ENCODE peak calls at places on chromosomes 11 and 22, in six cellular contexts. A, X, D, H, R and Q are unnamed samples.
A peak's percentile ranks its signal among the peaks of the same experiment; 100 is the strongest.

GRCh38 chr11:120281161-120281795 is 41.3 kb downstream of the POU2F3 start:
- DNase-seq in H (peak; percentile 23), D (no peak), R (no peak), X (peak; percentile 26), A (no peak), Q (no peak)

GRCh38 chr11:2886191-2886894 is 768 bp upstream of the CDKN1C start:
- DNase-seq in R (no peak), A (no peak), X (peak; percentile 57), D (no peak), H (peak; percentile 83), Q (peak; percentile 78)

GRCh38 chr11:103832762-103833161 is 203.7 kb upstream of the DDI1 start:
- DNase-seq in A (no peak), H (no peak), D (no peak), X (no peak), R (no peak), Q (no peak)

GRCh38 chr22:21457023-21457787 is 10.0 kb upstream of the TMEM191C start:
- DNase-seq in H (no peak), R (peak; percentile 50), D (no peak), A (no peak), X (no peak), Q (no peak)

GRCh38 chr11:10441021-10441523 is 14.0 kb upstream of the AMPD3 start:
- DNase-seq in R (no peak), X (no peak), H (no peak), D (no peak), A (no peak), Q (no peak)

GRCh38 chr11:106818416-106818815 is 199.9 kb downstream of the GUCY1A2 start:
- DNase-seq in D (no peak), R (no peak), H (no peak), X (no peak), A (no peak), Q (no peak)

GRCh38 chr11:71251159-71251721 is 1.1 kb downstream of the SHANK2 start:
- DNase-seq in X (peak; percentile 11), A (no peak), R (peak; percentile 65), H (no peak), D (no peak), Q (no peak)

GRCh38 chr11:75024764-75025211 is 36.1 kb downstream of the NEU3 start:
- DNase-seq in A (no peak), R (no peak), H (no peak), X (no peak), D (no peak), Q (no peak)

GRCh38 chr22:24525416-24526037 is 29.4 kb downstream of the GUCD1 start:
- DNase-seq in R (peak; percentile 85), H (peak; percentile 68), A (peak; percentile 86), X (peak; percentile 77), D (no peak), Q (peak; percentile 81)

GRCh38 chr11:86999859-87000753 is 37.6 kb upstream of the TMEM135 start:
- DNase-seq in H (no peak), A (no peak), R (no peak), X (peak; percentile 58), D (no peak), Q (no peak)

GRCh38 chr11:106249857-106250256 is 172.4 kb downstream of the AASDHPPT start:
- DNase-seq in R (no peak), A (no peak), D (no peak), X (peak; percentile 94), H (no peak), Q (no peak)

GRCh38 chr11:67027483-67027930 is 4.6 kb downstream of the SYT12 start:
- DNase-seq in X (no peak), R (no peak), D (no peak), H (no peak), A (no peak), Q (no peak)

GRCh38 chr11:133526790-133527189 is 5.5 kb downstream of the OPCML start:
- DNase-seq in A (no peak), D (no peak), R (no peak), H (no peak), X (no peak), Q (no peak)

DNA sequence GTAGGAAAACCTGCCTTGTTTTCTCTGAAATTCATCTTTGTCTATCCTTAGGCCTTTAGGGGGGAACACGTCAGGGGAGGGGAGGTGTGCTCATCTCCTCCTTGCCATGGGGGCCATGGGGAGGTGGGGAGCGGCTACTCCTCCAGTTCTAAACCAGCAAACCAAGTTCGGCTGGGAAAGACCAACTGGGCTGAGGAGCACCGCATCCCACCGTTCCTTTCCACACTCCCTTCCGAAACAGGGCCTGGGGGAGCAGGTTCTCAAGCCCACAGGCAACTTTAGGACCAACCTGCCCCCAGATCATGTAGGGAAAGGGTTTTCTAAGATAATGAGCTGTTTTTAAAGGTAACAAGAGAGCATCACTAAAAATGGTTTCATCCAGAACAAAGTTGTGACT is 77.5 kb upstream of the PITPNB start:
- DNase-seq in D (no peak), A (no peak), R (peak; percentile 17), H (peak; percentile 6), X (no peak), Q (no peak)
- H3K4me3 ChIP-seq in D (no peak overlapping the region), A (no peak overlapping the region), R (no peak overlapping the region), H (no peak overlapping the region), X (no peak overlapping the region), Q (no peak overlapping the region)

GRCh38 chr11:78763664-78764063 is 189.0 kb upstream of the NARS2 start:
- DNase-seq in X (no peak), H (no peak), R (no peak), D (no peak), A (no peak), Q (no peak)

GRCh38 chr11:78753297-78753696 is 178.6 kb upstream of the NARS2 start:
- DNase-seq in A (no peak), X (no peak), D (no peak), R (no peak), H (no peak), Q (no peak)

GRCh38 chr11:78764946-78765345 is 190.3 kb upstream of the NARS2 start:
- DNase-seq in A (no peak), H (no peak), X (peak; percentile 56), R (no peak), D (no peak), Q (no peak)

GRCh38 chr11:78762105-78762504 is 187.4 kb upstream of the NARS2 start:
- DNase-seq in H (no peak), R (no peak), A (no peak), D (no peak), X (no peak), Q (no peak)

DNA sequence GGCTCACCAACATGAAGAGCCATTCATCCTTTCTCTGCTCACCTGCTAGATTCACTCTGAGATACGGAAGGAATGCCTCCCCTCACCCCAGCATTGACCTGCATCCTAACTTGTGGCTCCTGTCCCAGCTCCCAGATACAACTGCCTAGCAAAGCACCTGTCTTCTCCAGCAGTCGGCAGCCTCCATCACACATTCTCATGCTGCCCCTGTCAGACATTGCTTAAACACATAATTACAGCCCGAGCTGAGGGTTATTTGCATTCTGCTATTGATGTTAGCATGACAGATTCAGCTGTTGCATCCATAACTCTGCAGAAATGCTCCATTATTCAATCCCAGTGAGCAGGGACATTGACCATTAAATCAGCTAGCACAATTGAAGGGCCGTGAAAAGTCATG is 184.4 kb upstream of the NARS2 start:
- DNase-seq in R (no peak), A (no peak), D (no peak), H (no peak), X (no peak), Q (no peak)
- TF ChIP-seq CTCF in R (no peak), A (no peak), D (no peak), H (no peak), X (no peak), Q (no peak)

GRCh38 chr11:12810497-12810896 is 136.3 kb downstream of the TEAD1 start:
- DNase-seq in H (no peak), D (no peak), A (no peak), X (peak; percentile 87), R (no peak), Q (no peak)

GRCh38 chr11:12806113-12806512 is 131.9 kb downstream of the TEAD1 start:
- DNase-seq in D (no peak), A (no peak), R (no peak), X (peak; percentile 45), H (no peak), Q (no peak)

GRCh38 chr11:12807621-12808020 is 133.4 kb downstream of the TEAD1 start:
- DNase-seq in D (no peak), A (peak; percentile 57), X (no peak), H (no peak), R (no peak), Q (no peak)

GRCh38 chr11:12811861-12812260 is 137.6 kb downstream of the TEAD1 start:
- DNase-seq in H (no peak), R (no peak), A (peak; percentile 71), X (no peak), D (no peak), Q (no peak)

DNA sequence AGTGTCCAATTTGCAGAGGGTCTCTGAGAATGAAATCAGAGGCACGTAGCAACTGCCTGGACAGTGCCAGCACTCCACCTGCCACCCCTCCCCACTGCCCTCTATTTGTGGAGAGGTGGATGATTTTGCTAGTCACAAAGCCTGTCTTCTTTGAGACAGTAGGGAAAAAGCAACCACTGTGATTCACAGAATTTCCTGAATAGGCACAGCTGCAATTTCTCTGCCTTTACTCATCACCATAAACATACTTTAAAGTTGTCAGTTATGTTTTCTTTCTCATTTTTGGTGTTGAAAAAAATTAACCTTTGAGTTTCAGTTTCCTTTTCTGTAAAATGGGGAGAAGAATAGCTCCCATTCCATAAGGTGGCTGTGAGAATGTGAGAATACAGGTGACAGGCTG is 134.3 kb downstream of the TEAD1 start:
- DNase-seq in H (no peak), X (peak; percentile 46), D (no peak), A (peak; percentile 77), R (no peak), Q (no peak)
- H3K4me1 ChIP-seq in H (peaks cover 18% of the 10 kb centered on the region), X (peaks cover 15% of the 10 kb centered on the region), D (peaks cover 12% of the 10 kb centered on the region), A (peaks cover 61% of the 10 kb centered on the region), R (peaks cover 43% of the 10 kb centered on the region), Q (peaks cover 18% of the 10 kb centered on the region)

GRCh38 chr22:18091916-18092526 is 14.2 kb downstream of the PEX26 start:
- DNase-seq in X (peak; percentile 93), R (peak; percentile 84), A (peak; percentile 62), D (no peak), H (peak; percentile 74), Q (no peak)
- H3K4me3 ChIP-seq in X (no peak overlapping the region), R (peak overlapping the region; percentile 44), A (peak overlapping the region; percentile 39), D (peak overlapping the region; percentile 56), H (peak overlapping the region; percentile 5), Q (peak overlapping the region; percentile 32)

GRCh38 chr22:19940536-19941364 is 822 bp upstream of the COMT start:
- DNase-seq in R (no peak), A (no peak), D (no peak), H (no peak), X (no peak), Q (no peak)
- TF ChIP-seq CTCF in R (no peak), A (no peak), D (no peak), H (no peak), X (no peak), Q (no peak)